ENCODE peak calls at places on chromosomes 6 and 20, in seven cellular contexts. P is prostate gland, O is spleen, C is sigmoid colon, A is HepG2, R is breast epithelium, V is GM12878. L is an unnamed sample.

GRCh38 chr6:41469951-41470340 is 76.2 kb upstream of the FOXP4 start:
- DNase-seq in A (no peak), O (no peak), V (no peak), R (no peak), P (peak; percentile 9), C (no peak), L (peak; percentile 86)

GRCh38 chr20:36238760-36239159 is 2.5 kb downstream of the AAR2 start:
- DNase-seq in R (no peak), C (no peak), V (no peak), O (no peak), P (no peak), A (no peak), L (no peak)

GRCh38 chr6:41278699-41279405 is 7.6 kb downstream of the TREM1 start:
- DNase-seq in A (peak; percentile 74), V (no peak), O (peak; percentile 80), R (no peak), P (peak; percentile 24), C (no peak), L (no peak)

GRCh38 chr6:170047813-170048212 is 243.1 kb downstream of the DLL1 start:
- DNase-seq in A (no peak), V (no peak), R (no peak), O (peak; percentile 40), P (no peak), C (peak; percentile 54), L (no peak)

GRCh38 chr20:4522310-4522709 is 199.4 kb upstream of the PRND start:
- DNase-seq in R (no peak), P (no peak), V (no peak), C (no peak), O (no peak), A (no peak), L (no peak)

GRCh38 chr20:5056801-5057599 is 55.7 kb upstream of the SLC23A2 start:
- DNase-seq in V (peak; percentile 38), R (no peak), O (peak; percentile 88), A (peak; percentile 69), P (peak; percentile 7), C (no peak), L (peak; percentile 81)

GRCh38 chr6:122808121-122808885 is 19.2 kb downstream of the SMPDL3A start:
- DNase-seq in R (no peak), A (no peak), C (no peak), O (no peak), V (no peak), P (no peak), L (no peak)

GRCh38 chr6:90025418-90026089 is 131.3 kb downstream of the GJA10 start:
- DNase-seq in C (no peak), R (no peak), O (no peak), A (no peak), V (no peak), P (no peak), L (no peak)

GRCh38 chr6:112600168-112600567 is 253.0 kb downstream of the RFPL4B start:
- DNase-seq in A (no peak), O (no peak), V (no peak), R (no peak), P (no peak), C (no peak), L (no peak)

DNA sequence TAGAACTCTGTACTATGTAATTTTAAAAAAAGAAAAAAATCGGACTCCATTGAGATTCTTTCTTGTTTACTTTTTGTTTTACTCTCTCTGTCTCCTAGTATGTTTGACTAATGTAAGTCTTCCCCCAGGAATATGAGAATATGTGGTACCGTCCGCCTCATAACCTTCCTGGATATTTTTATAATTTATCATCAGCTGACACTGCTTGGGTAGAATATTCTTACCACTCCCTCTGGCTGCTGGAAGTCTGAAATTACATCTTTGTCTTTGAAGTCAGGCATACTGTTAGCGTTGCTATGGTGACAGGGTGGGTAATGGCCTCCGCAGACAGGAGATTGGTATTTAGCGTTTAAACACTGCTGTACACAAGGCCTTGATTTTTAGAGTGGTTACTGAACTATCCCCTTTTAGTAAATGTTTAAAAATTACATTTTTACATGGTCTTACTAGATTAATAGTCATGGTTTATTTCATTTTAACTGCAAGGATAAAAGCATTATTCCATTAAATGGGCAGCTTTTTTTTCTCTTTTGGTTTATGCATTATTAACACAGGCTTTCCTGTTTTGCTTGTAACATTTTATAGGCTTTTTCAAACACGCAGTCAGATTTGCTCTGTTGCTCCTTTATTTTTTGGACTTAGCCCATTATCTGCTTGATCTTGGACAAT is 176.4 kb downstream of the ARID1B start:
- DNase-seq in V (no peak), O (no peak), C (no peak), A (peak; percentile 95), R (no peak), P (no peak), L (no peak)
- TF ChIP-seq POLR2AphosphoS5 in V (no peak), O (no peak), C (peak; percentile 59), A (no peak), R (no peak), P (peak; percentile 44), L (no peak)

DNA sequence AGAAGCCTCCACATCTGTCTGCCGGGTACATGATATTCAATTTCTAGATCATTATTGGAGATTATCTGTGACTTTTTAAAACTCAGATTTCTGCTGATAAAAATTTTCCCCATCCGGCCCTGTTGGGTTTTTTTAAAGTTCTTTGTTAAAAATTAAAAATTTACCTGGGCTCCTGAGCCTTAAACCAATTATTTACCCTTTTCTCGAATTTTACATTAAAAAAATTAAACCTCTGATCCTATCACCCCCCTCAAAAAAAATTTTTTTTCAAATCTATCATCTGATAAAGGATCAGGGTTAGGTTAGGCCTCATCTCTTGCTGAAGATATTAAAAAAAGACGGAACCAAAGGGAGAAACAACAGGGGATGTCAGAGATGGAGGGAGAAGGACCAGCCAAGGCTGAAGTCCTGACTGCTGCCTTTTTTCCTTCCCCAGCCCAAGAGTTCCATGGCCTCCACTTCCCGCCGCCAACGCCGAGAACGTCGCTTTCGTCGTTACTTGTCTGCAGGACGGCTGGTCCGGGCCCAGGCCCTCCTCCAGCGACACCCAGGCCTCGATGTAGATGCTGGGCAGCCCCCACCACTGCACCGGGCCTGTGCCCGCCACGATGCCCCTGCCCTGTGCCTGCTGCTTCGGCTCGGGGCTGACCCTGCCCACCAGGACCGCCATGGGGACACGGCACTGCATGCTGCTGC is 467 bp downstream of the NFKBIL1 start:
- DNase-seq in C (no peak), A (no peak), P (no peak), R (no peak), O (peak; percentile 87), V (no peak), L (peak; percentile 85)
- TF ChIP-seq POLR2A in C (no peak), A (no peak), P (no peak), R (no peak), O (no peak), V (peak; percentile 17), L (no peak)

DNA sequence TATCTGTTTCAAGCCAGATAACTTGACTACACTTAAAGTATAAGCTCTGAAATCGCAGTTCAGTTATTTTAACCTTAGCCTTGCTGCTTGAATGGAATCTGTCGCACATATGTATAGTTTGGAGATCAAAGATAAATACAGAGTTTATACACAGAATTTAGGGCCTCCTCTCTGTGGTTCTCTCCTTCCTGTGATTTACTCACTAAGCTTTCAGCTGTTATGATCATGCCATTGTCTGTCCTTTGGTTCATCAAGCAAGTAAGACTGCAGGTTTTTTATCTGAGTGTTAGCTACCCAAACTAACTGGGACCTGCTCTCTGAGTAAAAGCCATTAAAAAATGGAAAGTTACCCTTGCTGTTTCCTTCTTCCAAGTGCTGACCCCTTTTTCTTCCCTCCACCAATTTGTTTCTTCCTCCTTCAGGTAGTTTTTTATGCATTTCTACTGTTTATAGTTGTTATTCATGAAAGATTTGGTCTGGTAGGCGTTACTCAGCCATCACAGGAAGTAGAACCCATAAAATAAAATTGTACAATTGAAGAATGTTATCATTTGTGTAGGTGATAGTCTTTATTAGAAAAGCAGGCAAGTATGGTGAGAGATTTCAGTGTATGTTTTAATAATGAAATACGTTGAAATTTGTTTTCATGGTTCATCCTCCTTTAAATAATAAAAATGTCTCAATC is 33.7 kb upstream of the SUMO4 start:
- DNase-seq in V (no peak), P (no peak), O (no peak), R (no peak), A (no peak), C (no peak), L (no peak)
- H3K27ac ChIP-seq in V (no peak overlapping the region), P (no peak overlapping the region), O (no peak overlapping the region), R (no peak overlapping the region), A (no peak overlapping the region), C (no peak overlapping the region), L (no peak overlapping the region)

GRCh38 chr6:18264338-18265098 is at the start of gene DEK:
- DNase-seq in V (no peak), C (peak; percentile 94), A (peak; percentile 84), P (peak; percentile 85), O (peak; percentile 94), R (peak; percentile 73), L (peak; percentile 85)
- TF ChIP-seq POLR2AphosphoS5 in V (peak; percentile 46), C (peak; percentile 17), A (peak; percentile 71), P (peak; percentile 37), O (peak; percentile 60), R (no peak), L (peak; percentile 42)

GRCh38 chr6:42984924-42985475 is 630 bp downstream of the PPP2R5D start:
- DNase-seq in O (no peak), C (no peak), R (no peak), P (no peak), A (no peak), V (no peak), L (no peak)

GRCh38 chr6:42988486-42989020 is 4.2 kb downstream of the PPP2R5D start:
- DNase-seq in V (no peak), A (no peak), O (no peak), C (no peak), P (no peak), R (no peak), L (no peak)

GRCh38 chr6:42987533-42988451 is 3.4 kb downstream of the PPP2R5D start:
- DNase-seq in R (no peak), A (no peak), V (no peak), P (no peak), C (no peak), O (no peak), L (no peak)

GRCh38 chr6:42981866-42982265 is 2.5 kb upstream of the PPP2R5D start:
- DNase-seq in R (no peak), P (no peak), C (no peak), O (no peak), A (no peak), V (no peak), L (no peak)

GRCh38 chr6:42984001-42984923 is at the start of gene PPP2R5D:
- DNase-seq in C (peak; percentile 99), A (peak; percentile 100), V (peak; percentile 94), R (peak; percentile 98), O (peak; percentile 97), P (peak; percentile 98), L (peak; percentile 96)
- TF ChIP-seq POLR2A in C (peak; percentile 82), A (peak; percentile 93), V (peak; percentile 92), R (peak; percentile 55), O (peak; percentile 74), P (peak; percentile 93), L (no peak)

DNA sequence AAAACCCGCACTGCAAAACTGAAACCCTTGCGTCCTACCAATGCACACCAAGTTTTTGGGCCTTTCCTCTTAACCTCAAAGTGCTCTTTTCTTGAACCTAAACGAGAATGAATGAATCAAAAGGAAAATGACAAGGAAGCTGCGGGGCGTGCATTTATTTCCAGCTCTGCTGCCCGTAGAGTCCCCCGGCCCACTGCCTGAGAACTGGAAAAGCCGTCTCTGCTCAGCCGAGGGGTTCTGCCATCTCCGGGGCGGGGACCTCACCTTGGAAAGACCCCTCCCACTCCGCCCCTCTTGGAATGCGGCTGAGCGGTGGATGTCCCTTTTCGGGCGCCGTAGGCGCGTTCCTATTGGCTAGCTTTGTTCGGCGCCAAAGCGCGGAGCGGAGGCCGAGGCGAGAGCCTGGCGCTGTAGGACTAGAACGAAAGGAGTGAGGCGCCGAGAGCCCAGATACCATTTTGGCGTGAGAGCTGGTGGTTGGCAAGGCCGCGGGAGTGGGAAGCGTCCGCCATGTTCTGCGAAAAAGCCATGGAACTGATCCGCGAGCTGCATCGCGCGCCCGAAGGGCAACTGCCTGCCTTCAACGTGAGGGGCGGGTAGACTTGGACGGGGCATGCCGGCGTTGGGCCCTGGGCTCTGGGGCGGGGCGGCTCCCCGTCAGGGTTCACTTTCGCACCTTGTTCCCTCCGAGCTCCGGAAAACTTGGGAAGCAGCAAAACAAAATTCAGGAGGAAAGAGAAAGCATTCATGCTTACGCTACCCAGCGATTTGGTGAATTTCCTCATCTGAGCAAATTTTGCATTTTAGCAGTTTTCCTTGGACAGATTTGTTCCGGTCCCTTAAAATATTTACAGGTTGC is at the start of gene GINS1:
- DNase-seq in V (peak; percentile 65), C (peak; percentile 80), A (peak; percentile 95), R (peak; percentile 50), O (peak; percentile 92), P (peak; percentile 71), L (peak; percentile 92)
- H3K27ac ChIP-seq in V (peak within 1 kb of the TSS; percentile 93), C (peak within 1 kb of the TSS; percentile 62), A (peak within 1 kb of the TSS; percentile 86), R (no peak within 1 kb of the TSS), O (peak within 1 kb of the TSS; percentile 54), P (peak within 1 kb of the TSS; percentile 52), L (peak within 1 kb of the TSS; percentile 42)